ENCODE peak calls at places on chromosomes 2 and 18, in four cellular contexts. X is hepatocyte, H is fibroblast of lung, L is GM23338. R is an unnamed sample. For H3K36me3, the result is how much of the 10 kb centered on the place peaks cover.

GRCh38 chr2:112692496-112692911 is 28.3 kb upstream of the NT5DC4 start:
- DNase-seq in L (peak), H (peak), X (peak), R (no peak)

GRCh38 chr2:5453648-5454390 is 238.4 kb upstream of the SOX11 start:
- DNase-seq in L (no peak), H (peak), X (no peak), R (no peak)

GRCh38 chr2:237207641-237208040 is 122.0 kb downstream of the COPS8 start:
- DNase-seq in L (no peak), X (no peak), H (peak), R (peak)

GRCh38 chr2:119544075-119545031 is at the start of gene CFAP221:
- DNase-seq in X (peak), H (peak), L (peak), R (peak)

GRCh38 chr2:206011018-206011614 is 74.9 kb downstream of the INO80D start:
- DNase-seq in L (no peak), H (no peak), X (no peak), R (no peak)

GRCh38 chr2:156671706-156672105 is 235.5 kb downstream of the GPD2 start:
- DNase-seq in H (no peak), X (no peak), L (no peak), R (no peak)

GRCh38 chr2:217978536-217979150 is 24.2 kb downstream of the TNS1 start:
- DNase-seq in X (peak), H (peak), L (peak), R (no peak)

GRCh38 chr18:35616664-35617423 is 35.3 kb downstream of the GALNT1 start:
- DNase-seq in X (peak), L (peak), H (peak), R (peak)

GRCh38 chr2:102514061-102514785 is 41.2 kb downstream of the SLC9A4 start:
- DNase-seq in L (peak), X (peak), H (peak), R (peak)

GRCh38 chr18:11553098-11553940 is 56.1 kb upstream of the SLC35G4 start:
- DNase-seq in H (peak), X (peak), L (peak), R (peak)

GRCh38 chr2:169225233-169225750 is 137.0 kb downstream of the LRP2 start:
- DNase-seq in X (no peak), L (no peak), H (no peak), R (no peak)

GRCh38 chr18:6013101-6013790 is 117.9 kb upstream of the TMEM200C start:
- DNase-seq in L (no peak), X (no peak), H (peak), R (no peak)

GRCh38 chr18:22112215-22112614 is 57.2 kb upstream of the GATA6 start:
- DNase-seq in X (no peak), L (no peak), H (no peak), R (no peak)

GRCh38 chr18:13264091-13264777 is 45.7 kb downstream of the LDLRAD4 start:
- DNase-seq in X (peak), L (no peak), H (peak), R (no peak)

GRCh38 chr2:101737478-101738240 is 40.2 kb downstream of the MAP4K4 start:
- DNase-seq in L (no peak), H (peak), X (peak), R (no peak)

GRCh38 chr2:138752231-138752956 is 27.8 kb downstream of the NXPH2 start:
- DNase-seq in H (peak), X (peak), L (no peak), R (no peak)

GRCh38 chr2:23376972-23377371 is 8.0 kb upstream of the KLHL29 start:
- DNase-seq in H (peak), L (no peak), X (no peak), R (no peak)

GRCh38 chr2:72415781-72416180 is 268.1 kb upstream of the CYP26B1 start:
- DNase-seq in L (no peak), H (no peak), X (no peak), R (no peak)

GRCh38 chr2:39008663-39009062 is 112.2 kb downstream of the SOS1 start:
- DNase-seq in L (no peak), H (peak), X (peak), R (no peak)

GRCh38 chr2:41169744-41170143 is 717.9 kb upstream of the SLC8A1 start:
- DNase-seq in H (no peak), L (peak), X (no peak), R (no peak)

GRCh38 chr2:42141687-42142475 is 27.3 kb upstream of the EML4 start:
- DNase-seq in H (peak), L (peak), X (peak), R (peak)

GRCh38 chr2:97704989-97705388 is 8.4 kb upstream of the ZAP70 start:
- DNase-seq in H (no peak), X (no peak), L (no peak), R (no peak)

GRCh38 chr18:58264846-58265245 is 220.8 kb downstream of the NEDD4L start:
- DNase-seq in L (no peak), X (no peak), H (no peak), R (no peak)

GRCh38 chr2:6986251-6986893 is 69.2 kb downstream of the RNF144A start:
- DNase-seq in X (no peak), L (peak), H (no peak), R (no peak)

GRCh38 chr18:50624981-50625380 is 65.1 kb downstream of the MAPK4 start:
- DNase-seq in H (no peak), X (no peak), L (no peak), R (no peak)

GRCh38 chr2:153189091-153189490 is 289.5 kb downstream of the RPRM start:
- DNase-seq in X (no peak), L (no peak), H (no peak), R (no peak)

GRCh38 chr2:15142069-15142689 is 419.0 kb downstream of the NBAS start:
- DNase-seq in X (no peak), L (no peak), H (peak), R (peak)

GRCh38 chr18:33802955-33803354 is 224.9 kb downstream of the ASXL3 start:
- DNase-seq in H (no peak), X (peak), L (no peak), R (no peak)

GRCh38 chr2:168601739-168602138 is 145.7 kb downstream of the CERS6 start:
- DNase-seq in X (no peak), H (no peak), L (no peak), R (no peak)

GRCh38 chr18:59874166-59874565 is 25.6 kb upstream of the PMAIP1 start:
- DNase-seq in H (peak), X (peak), L (no peak), R (no peak)

GRCh38 chr2:152468832-152469692 is 134.1 kb downstream of the FMNL2 start:
- DNase-seq in H (peak), L (no peak), X (no peak), R (peak)

GRCh38 chr2:180559766-180560165 is 420.6 kb upstream of the UBE2E3 start:
- DNase-seq in L (no peak), H (no peak), X (no peak), R (peak)

GRCh38 chr2:65486282-65486681 is 53.9 kb upstream of the SPRED2 start:
- DNase-seq in L (no peak), X (no peak), H (no peak), R (no peak)

GRCh38 chr2:11336189-11336588 is 8.2 kb downstream of the ROCK2 start:
- DNase-seq in L (no peak), H (no peak), X (no peak), R (no peak)

GRCh38 chr2:39679805-39680204 is 14.1 kb downstream of the TMEM178A start:
- DNase-seq in L (no peak), H (no peak), X (no peak), R (no peak)

DNA sequence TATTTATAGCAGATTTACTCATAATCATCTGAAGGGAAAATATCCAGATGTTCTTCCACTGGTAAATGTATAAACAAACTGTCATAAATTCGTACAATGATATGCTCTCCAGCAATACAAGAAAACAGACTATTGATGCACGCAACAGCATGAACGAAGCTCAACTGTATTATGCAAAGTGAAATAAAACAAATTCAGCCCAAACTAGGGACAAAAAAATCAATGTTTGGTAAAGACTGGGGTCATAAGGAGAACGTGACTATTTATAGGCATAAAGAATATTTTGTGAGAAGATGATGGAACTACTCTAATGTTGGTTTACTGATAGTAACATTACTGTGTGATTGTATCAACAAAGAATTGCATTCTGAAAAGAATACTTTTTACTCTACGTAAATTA is 1276.7 kb upstream of the DDX18 start:
- DNase-seq in H (no peak), L (no peak), X (no peak), R (no peak)
- TF ChIP-seq EZH2 in H (no peak), L (no peak), X (no peak), R (no peak)

DNA sequence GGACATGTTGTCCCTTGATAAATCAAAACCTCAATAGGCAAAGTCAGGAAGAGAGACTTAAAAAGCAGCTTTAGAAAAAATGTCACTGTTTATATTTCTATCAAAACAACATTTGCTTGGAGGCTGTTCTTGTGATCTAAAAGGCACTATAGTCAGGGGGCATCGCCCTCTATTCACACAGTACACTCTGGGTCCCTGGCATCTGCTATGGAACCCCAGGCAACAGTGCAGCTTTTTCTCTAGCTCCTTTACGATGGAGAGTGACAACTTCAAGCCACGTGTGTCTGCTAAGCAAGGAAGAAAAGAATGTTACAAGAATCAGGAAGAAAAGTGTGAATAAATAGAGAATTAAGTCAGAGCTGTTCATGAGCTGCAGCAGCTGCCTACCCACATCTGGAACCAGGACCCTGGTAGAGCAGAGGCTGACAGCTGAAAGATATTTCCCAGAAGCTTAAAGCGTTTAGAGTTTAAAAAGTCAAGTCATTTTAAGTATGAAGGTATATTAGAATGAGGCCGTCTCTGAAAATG is 11.2 kb downstream of the RND3 start:
- DNase-seq in X (no peak), L (no peak), H (no peak), R (no peak)
- H3K36me3 ChIP-seq in X (under half), L (half or more), H (under half), R (under half)

GRCh38 chr2:85368921-85369320 is 14.4 kb downstream of the ELMOD3 start:
- DNase-seq in L (no peak), X (no peak), H (no peak), R (no peak)
- TF ChIP-seq EZH2 in L (no peak), X (no peak), H (no peak), R (no peak)

DNA sequence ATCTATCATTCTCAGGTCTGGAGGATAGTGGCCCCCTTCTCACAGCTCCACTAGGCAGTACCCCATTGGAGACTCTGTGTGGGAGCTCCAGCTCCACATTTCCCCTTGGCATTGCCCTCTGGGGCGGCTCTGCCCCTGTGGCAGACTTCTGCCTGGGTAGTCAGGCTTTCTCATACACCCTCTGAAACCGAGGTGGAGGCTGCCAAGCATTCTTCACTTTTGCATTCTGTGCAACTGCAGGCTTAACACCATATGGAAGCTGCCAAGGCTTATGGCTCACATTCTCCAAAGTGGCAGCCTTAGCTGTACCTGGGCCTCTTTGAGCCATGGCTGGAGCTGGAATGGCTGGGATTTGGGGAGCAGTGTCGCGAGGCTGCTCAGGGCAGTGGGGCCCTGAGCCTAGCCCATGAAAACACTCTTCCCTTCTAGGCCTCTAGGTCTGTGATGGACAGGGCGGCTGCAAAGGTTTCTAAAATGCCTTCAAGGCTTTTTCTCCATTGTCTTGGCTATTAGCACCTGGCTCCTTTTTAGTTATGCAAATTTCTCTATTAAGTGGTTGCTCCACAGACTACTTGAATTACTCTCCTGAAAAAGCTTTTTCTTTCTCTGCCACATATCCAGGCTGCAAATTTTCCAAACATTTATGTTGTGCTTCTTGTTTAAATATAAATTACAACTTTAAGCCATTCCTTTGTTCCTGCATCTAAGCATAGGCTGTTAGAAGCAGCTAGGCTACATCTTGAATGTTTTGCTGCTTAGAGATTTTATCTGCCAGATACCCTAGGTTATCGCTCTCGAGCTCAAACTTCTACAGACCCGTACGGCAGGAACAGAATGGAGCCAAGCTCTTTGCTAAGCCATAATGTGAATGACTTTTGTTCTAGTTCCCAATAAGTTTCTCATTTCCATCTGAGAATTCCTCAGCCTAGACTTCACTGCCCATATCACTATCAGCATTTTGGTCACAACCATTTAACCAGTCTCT is 206.5 kb downstream of the CPS1 start:
- DNase-seq in X (no peak), L (peak), H (no peak), R (no peak)
- H3K36me3 ChIP-seq in X (under half), L (under half), H (under half), R (under half)

GRCh38 chr2:46296216-46296839 is 879 bp upstream of the EPAS1 start:
- DNase-seq in H (no peak), L (peak), X (no peak), R (peak)

GRCh38 chr2:46296840-46297545 is at the start of gene EPAS1:
- DNase-seq in H (peak), X (peak), L (peak), R (peak)

GRCh38 chr2:46298272-46298521 is 990 bp downstream of the EPAS1 start:
- DNase-seq in H (no peak), X (no peak), L (no peak), R (no peak)

GRCh38 chr2:46298522-46299351 is 1.5 kb downstream of the EPAS1 start:
- DNase-seq in H (peak), X (peak), L (peak), R (peak)

DNA sequence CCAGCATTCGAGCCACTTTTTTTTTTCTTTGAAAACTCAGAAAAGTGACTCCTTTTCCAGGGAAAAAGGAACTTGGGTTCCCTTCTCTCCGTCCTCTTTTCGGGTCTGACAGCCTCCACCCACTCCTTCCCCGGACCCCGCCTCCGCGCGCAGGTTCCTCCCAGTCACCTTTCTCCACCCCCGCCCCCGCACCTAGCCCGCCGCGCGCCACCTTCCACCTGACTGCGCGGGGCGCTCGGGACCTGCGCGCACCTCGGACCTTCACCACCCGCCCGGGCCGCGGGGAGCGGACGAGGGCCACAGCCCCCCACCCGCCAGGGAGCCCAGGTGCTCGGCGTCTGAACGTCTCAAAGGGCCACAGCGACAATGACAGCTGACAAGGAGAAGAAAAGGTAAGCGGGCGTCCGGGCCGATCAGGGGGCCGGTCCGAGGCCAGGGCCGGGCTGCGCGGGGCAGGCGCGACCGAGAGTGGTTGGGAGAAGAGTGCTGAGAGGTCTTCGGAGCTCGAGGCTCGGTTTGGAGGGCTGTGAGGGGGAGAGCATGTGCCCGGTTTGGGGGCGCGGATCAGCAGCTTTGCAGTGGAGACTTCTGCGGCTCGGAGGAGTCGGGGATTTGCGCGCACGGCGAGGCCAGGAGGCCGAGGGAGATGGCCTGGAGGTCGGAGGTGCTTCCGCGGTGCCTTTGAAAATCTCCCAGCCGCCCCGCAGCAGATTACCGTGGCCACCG is 502 bp downstream of the EPAS1 start:
- DNase-seq in X (peak), H (no peak), L (peak), R (peak)
- TF ChIP-seq EZH2 in X (no peak), H (no peak), L (peak), R (peak)

GRCh38 chr2:222928335-222928734 is 67.5 kb downstream of the ACSL3 start:
- DNase-seq in L (no peak), H (no peak), X (no peak), R (no peak)

GRCh38 chr2:222927600-222927999 is 66.8 kb downstream of the ACSL3 start:
- DNase-seq in L (no peak), X (no peak), H (no peak), R (no peak)

GRCh38 chr2:222931659-222932058 is 70.8 kb downstream of the ACSL3 start:
- DNase-seq in H (no peak), L (no peak), X (no peak), R (no peak)

GRCh38 chr2:222933458-222933857 is 72.6 kb downstream of the ACSL3 start:
- DNase-seq in H (no peak), L (no peak), X (no peak), R (no peak)

DNA sequence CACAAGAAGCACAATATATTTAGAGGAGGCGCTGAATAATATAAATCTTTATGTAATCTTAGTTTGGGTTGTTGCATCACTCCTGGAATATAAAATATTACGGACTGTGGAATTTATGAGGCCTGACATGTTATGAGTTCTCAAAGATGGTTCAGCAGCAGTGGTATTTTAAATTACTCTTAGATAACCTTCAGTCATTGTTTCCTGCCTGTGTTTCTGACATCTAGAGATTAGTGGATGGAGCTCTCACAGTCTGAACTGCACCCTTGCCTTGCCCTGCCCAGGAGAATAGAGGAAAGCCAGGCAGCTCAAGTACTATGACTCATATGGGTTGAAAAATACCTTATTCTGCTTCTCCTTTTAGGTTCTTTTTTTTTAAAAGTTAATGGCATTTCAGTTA is 70.0 kb downstream of the ACSL3 start:
- DNase-seq in L (no peak), X (no peak), H (peak), R (no peak)
- H3K36me3 ChIP-seq in L (under half), X (under half), H (under half), R (half or more)

GRCh38 chr2:236173734-236174607 is 5.8 kb upstream of the GBX2 start:
- DNase-seq in X (no peak), L (peak), H (no peak), R (no peak)

GRCh38 chr2:236171213-236172201 is 3.3 kb upstream of the GBX2 start:
- DNase-seq in H (no peak), L (peak), X (no peak), R (peak)

GRCh38 chr2:236172866-236173733 is 4.9 kb upstream of the GBX2 start:
- DNase-seq in X (no peak), H (no peak), L (peak), R (no peak)

GRCh38 chr2:236170678-236171212 is 2.6 kb upstream of the GBX2 start:
- DNase-seq in H (no peak), L (no peak), X (no peak), R (no peak)

DNA sequence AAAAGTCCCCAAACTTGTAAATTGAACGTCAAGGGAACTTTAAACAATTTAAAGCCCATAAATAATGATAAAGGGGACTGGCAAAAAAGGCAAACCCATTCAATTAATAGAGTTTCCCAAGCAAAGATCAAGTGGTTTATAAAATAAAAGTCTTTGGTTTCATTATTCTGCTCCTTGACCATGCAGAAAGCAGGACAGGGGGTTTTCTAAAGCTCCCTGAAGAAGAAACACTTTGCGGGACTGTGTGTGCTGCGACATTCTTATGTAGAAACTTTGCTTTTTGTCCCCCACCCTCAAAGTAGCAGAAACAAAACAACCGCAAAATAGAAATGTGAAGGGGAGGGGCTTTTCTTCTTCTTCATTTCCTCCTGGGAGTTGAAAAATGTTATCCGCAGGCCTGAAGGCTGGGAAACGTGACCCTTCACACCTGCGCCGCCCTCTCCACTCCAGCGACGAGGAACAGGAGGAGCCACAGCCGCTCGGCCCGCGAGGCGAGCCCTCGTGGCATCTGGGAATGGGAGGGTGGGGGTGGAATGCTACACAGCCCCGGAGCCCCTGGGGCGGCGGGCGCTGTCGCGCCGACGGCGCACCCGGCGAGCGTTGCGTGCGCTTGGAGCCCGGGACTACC is 4.2 kb upstream of the GBX2 start:
- DNase-seq in H (no peak), X (no peak), L (peak), R (no peak)
- TF ChIP-seq EZH2 in H (peak), X (peak), L (peak), R (peak)

R was measured in A673.